ENCODE peak calls at places on chromosome 9, in five cellular contexts. Y is foreskin keratinocyte, L is upper lobe of left lung, Q is Peyer's patch, K is gastrocnemius medialis. T is an unnamed sample.

GRCh38 chr9:22682536-22683392 is 236.1 kb downstream of the DMRTA1 start:
- DNase-seq in Y (peak; percentile 36), Q (no peak), L (no peak), K (peak; percentile 46), T (no peak)

GRCh38 chr9:34382879-34383278 is 6.2 kb upstream of the MYORG start:
- DNase-seq in Q (no peak), K (no peak), L (no peak), Y (no peak), T (no peak)

GRCh38 chr9:20980713-20981481 is 50.5 kb downstream of the HACD4 start:
- DNase-seq in Y (peak; percentile 25), Q (no peak), K (no peak), L (no peak), T (no peak)

GRCh38 chr9:117704024-117704575 is at the start of gene TLR4:
- DNase-seq in Q (peak; percentile 75), Y (no peak), K (peak; percentile 52), L (peak; percentile 10), T (peak; percentile 77)

GRCh38 chr9:99115947-99116543 is 11.1 kb downstream of the TGFBR1 start:
- DNase-seq in Y (no peak), Q (no peak), L (no peak), K (no peak), T (no peak)

GRCh38 chr9:7788772-7789171 is 10.8 kb downstream of the DMAC1 start:
- DNase-seq in L (no peak), Q (no peak), K (no peak), Y (no peak), T (no peak)

GRCh38 chr9:16367605-16368424 is 502.7 kb downstream of the BNC2 start:
- DNase-seq in Y (peak; percentile 70), K (no peak), Q (no peak), L (no peak), T (no peak)

GRCh38 chr9:115229496-115229895 is 111.5 kb upstream of the TNC start:
- DNase-seq in L (no peak), K (no peak), Y (no peak), Q (no peak), T (no peak)

GRCh38 chr9:5784526-5785315 is 48.2 kb downstream of the ERMP1 start:
- DNase-seq in K (no peak), Q (no peak), Y (no peak), L (no peak), T (no peak)

GRCh38 chr9:120892748-120893584 is 16.0 kb upstream of the PHF19 start:
- DNase-seq in Y (peak; percentile 89), Q (peak; percentile 65), L (no peak), K (no peak), T (no peak)

GRCh38 chr9:91063471-91063870 is 261.9 kb downstream of the SYK start:
- DNase-seq in L (no peak), K (no peak), Y (no peak), Q (no peak), T (no peak)

GRCh38 chr9:134226221-134226930 is 62.0 kb upstream of the RNU6ATAC start:
- DNase-seq in K (no peak), Q (no peak), Y (no peak), L (peak; percentile 60), T (no peak)

GRCh38 chr9:87580941-87581438 is 83.3 kb downstream of the DAPK1 start:
- DNase-seq in L (no peak), K (no peak), Y (no peak), Q (no peak), T (no peak)

GRCh38 chr9:68951879-68952659 is 61.8 kb downstream of the PRKACG start:
- DNase-seq in L (no peak), Q (no peak), K (no peak), Y (no peak), T (no peak)

GRCh38 chr9:12697719-12698118 is 4.5 kb downstream of the TYRP1 start:
- DNase-seq in Q (no peak), L (no peak), K (no peak), Y (no peak), T (no peak)

GRCh38 chr9:133580971-133581370 is 28.2 kb downstream of the FAM163B start:
- DNase-seq in L (no peak), Y (no peak), Q (no peak), K (no peak), T (no peak)

GRCh38 chr9:78143281-78144007 is 92.4 kb upstream of the CEP78 start:
- DNase-seq in K (no peak), Y (no peak), L (no peak), Q (no peak), T (no peak)

GRCh38 chr9:109203761-109204360 is 36.8 kb upstream of the FRRS1L start:
- DNase-seq in Y (no peak), K (no peak), L (no peak), Q (no peak), T (no peak)

GRCh38 chr9:69516353-69517322 is 155.5 kb downstream of the APBA1 start:
- DNase-seq in K (no peak), L (peak; percentile 82), Y (no peak), Q (no peak), T (no peak)

GRCh38 chr9:131748411-131748955 is 8.6 kb upstream of the RAPGEF1 start:
- DNase-seq in L (no peak), Q (no peak), Y (no peak), K (no peak), T (no peak)

GRCh38 chr9:17929506-17929905 is 350.6 kb downstream of the SH3GL2 start:
- DNase-seq in L (no peak), Q (no peak), K (no peak), Y (no peak), T (no peak)

GRCh38 chr9:123360161-123361085 is 4.4 kb downstream of the CRB2 start:
- DNase-seq in Y (no peak), Q (peak; percentile 19), K (no peak), L (peak; percentile 92), T (no peak)

GRCh38 chr9:85310531-85311070 is 431.2 kb downstream of the AGTPBP1 start:
- DNase-seq in Q (no peak), Y (no peak), K (no peak), L (no peak), T (no peak)

GRCh38 chr9:108775901-108776306 is 79.9 kb downstream of the ACTL7B start:
- DNase-seq in Q (no peak), L (no peak), K (no peak), Y (no peak), T (no peak)

GRCh38 chr9:72656021-72656420 is 134.6 kb downstream of the TMC1 start:
- DNase-seq in Y (no peak), K (no peak), Q (no peak), L (no peak), T (no peak)

GRCh38 chr9:78866228-78867132 is 569.6 kb downstream of the PSAT1 start:
- DNase-seq in L (no peak), K (no peak), Y (peak; percentile 81), Q (no peak), T (no peak)

GRCh38 chr9:136785956-136786355 is 5.2 kb upstream of the TMEM141 start:
- DNase-seq in Q (no peak), L (no peak), K (no peak), Y (no peak), T (no peak)

GRCh38 chr9:136784997-136785361 is 6.2 kb upstream of the TMEM141 start:
- DNase-seq in L (no peak), K (no peak), Y (no peak), Q (no peak), T (no peak)

GRCh38 chr9:136789523-136789937 is 1.6 kb upstream of the TMEM141 start:
- DNase-seq in K (no peak), Q (no peak), Y (no peak), L (no peak), T (no peak)

GRCh38 chr9:136786451-136786850 is 4.7 kb upstream of the TMEM141 start:
- DNase-seq in K (no peak), Y (no peak), L (no peak), Q (no peak), T (no peak)

GRCh38 chr9:136787690-136788400 is 3.3 kb upstream of the TMEM141 start:
- DNase-seq in L (peak; percentile 54), Q (peak; percentile 70), K (peak; percentile 30), Y (no peak), T (no peak)
- H3K27ac ChIP-seq in L (no peak overlapping the region), Q (no peak overlapping the region), K (no peak overlapping the region), Y (no peak overlapping the region), T (no peak overlapping the region)

GRCh38 chr9:92762781-92763708 is 1.6 kb downstream of the BICD2 start:
- DNase-seq in Y (no peak), L (no peak), K (no peak), Q (no peak), T (no peak)
- H3K27ac ChIP-seq in Y (peak overlapping the region; percentile 92), L (peak overlapping the region; percentile 100), K (peak overlapping the region; percentile 86), Q (peak overlapping the region; percentile 87), T (peak overlapping the region; percentile 100)

GRCh38 chr9:128694344-128694743 is 5.3 kb downstream of the SET start:
- DNase-seq in L (no peak), Q (no peak), Y (no peak), K (no peak), T (no peak)

GRCh38 chr9:128702949-128703615 is 779 bp downstream of the PKN3 start:
- DNase-seq in Y (no peak), L (peak; percentile 90), Q (no peak), K (no peak), T (no peak)

GRCh38 chr9:128702445-128702948 is at the start of gene PKN3:
- DNase-seq in Q (peak; percentile 82), K (peak; percentile 57), Y (peak; percentile 34), L (peak; percentile 96), T (peak; percentile 92)

DNA sequence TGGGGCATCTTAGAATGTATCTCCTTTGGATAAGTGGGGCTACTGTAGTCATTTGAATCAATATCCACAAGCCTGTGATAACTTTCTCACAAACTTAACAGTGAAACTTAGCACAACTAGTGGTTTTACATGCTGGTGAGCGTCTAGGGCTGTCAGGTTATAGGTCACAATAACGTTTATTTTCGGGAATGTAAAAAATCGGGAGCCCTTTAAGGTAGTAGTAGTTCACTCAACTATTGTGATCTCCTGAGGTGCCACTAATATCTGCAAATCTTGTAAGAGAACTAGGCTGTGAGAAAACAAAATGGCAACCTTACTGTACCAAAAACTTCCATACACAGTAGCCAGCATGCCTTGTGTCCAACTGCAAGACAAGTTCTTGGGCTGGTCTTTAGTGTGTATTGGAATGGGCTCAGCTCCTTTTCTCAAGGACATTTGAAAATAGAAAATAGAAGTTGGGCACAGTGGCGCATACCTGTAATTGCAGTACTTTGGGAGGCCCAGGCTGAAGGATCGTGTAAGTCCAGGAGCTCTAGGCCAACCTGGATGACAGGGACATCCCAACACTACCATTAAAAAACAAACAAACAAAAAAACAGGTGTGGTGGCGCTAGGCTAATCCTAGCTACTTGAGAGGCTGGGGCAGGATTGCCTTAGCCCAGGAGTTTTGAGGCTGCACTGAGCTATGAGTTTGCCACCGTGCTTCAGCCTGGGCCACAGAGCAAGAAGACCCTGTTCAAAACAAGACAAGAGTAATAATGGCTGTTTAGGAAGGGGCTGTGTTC is 5.2 kb upstream of the PKN3 start:
- DNase-seq in K (no peak), Y (no peak), Q (no peak), L (no peak), T (no peak)
- H3K27ac ChIP-seq in K (no peak overlapping the region), Y (no peak overlapping the region), Q (no peak overlapping the region), L (no peak overlapping the region), T (no peak overlapping the region)

GRCh38 chr9:75939712-75940111 is 49.2 kb downstream of the PCSK5 start:
- DNase-seq in Q (no peak), L (no peak), Y (no peak), K (no peak), T (no peak)

GRCh38 chr9:75937859-75938258 is 47.4 kb downstream of the PCSK5 start:
- DNase-seq in Q (no peak), L (no peak), K (no peak), Y (no peak), T (no peak)

GRCh38 chr9:75935606-75936005 is 45.1 kb downstream of the PCSK5 start:
- DNase-seq in Y (no peak), K (no peak), Q (no peak), L (no peak), T (no peak)

GRCh38 chr9:75941577-75942311 is 51.3 kb downstream of the PCSK5 start:
- DNase-seq in Y (no peak), Q (no peak), L (peak; percentile 56), K (no peak), T (no peak)

GRCh38 chr9:75941066-75941465 is 50.6 kb downstream of the PCSK5 start:
- DNase-seq in Y (no peak), Q (no peak), K (no peak), L (no peak), T (no peak)
- H3K27ac ChIP-seq in Y (no peak overlapping the region), Q (no peak overlapping the region), K (no peak overlapping the region), L (peak overlapping the region; percentile 13), T (no peak overlapping the region)

T was measured in coronary artery.